ENCODE peak calls at places on chromosomes 3 and 15, in six cellular contexts. N, X, Y, L, V and A are unnamed samples. For H3K27me3, the result is how much of the 10 kb centered on the place peaks cover.

GRCh38 chr3:190210608-190211007 is 89.9 kb upstream of the P3H2 start:
- DNase-seq in V (no peak), Y (no peak), X (no peak), L (no peak), N (no peak), A (no peak)

GRCh38 chr3:11717301-11717700 is 73.6 kb upstream of the VGLL4 start:
- DNase-seq in L (peak), X (no peak), Y (no peak), V (no peak), N (no peak), A (no peak)

GRCh38 chr15:84915011-84915958 is 30.8 kb downstream of the SLC28A1 start:
- DNase-seq in X (peak), N (no peak), Y (peak), V (peak), L (peak), A (peak)

GRCh38 chr3:172658344-172659245 is 52.3 kb downstream of the NCEH1 start:
- DNase-seq in N (peak), Y (no peak), L (peak), X (no peak), V (peak), A (peak)

GRCh38 chr15:93165737-93166136 is 76.7 kb upstream of the RGMA start:
- DNase-seq in V (no peak), X (no peak), N (no peak), Y (no peak), L (no peak), A (no peak)

GRCh38 chr3:160697628-160698382 is 20.8 kb downstream of the ARL14 start:
- DNase-seq in N (no peak), L (peak), X (no peak), Y (no peak), V (no peak), A (no peak)

GRCh38 chr15:25863067-25863967 is at the start of gene ATP10A:
- DNase-seq in Y (peak), L (no peak), V (no peak), N (no peak), X (no peak), A (no peak)

GRCh38 chr3:33430061-33430460 is 10.1 kb downstream of the UBP1 start:
- DNase-seq in N (no peak), Y (no peak), V (no peak), X (no peak), L (no peak), A (no peak)

GRCh38 chr3:36918050-36918449 is 26.8 kb downstream of the TRANK1 start:
- DNase-seq in V (no peak), L (no peak), Y (no peak), X (no peak), N (no peak), A (no peak)

GRCh38 chr3:38578081-38578475 is 71.4 kb downstream of the SCN5A start:
- DNase-seq in X (no peak), V (no peak), L (no peak), Y (peak), N (no peak), A (no peak)

GRCh38 chr3:42264399-42265058 is 1.5 kb downstream of the CCK start:
- DNase-seq in X (peak), L (no peak), V (peak), N (no peak), Y (peak), A (no peak)

GRCh38 chr15:25181290-25182097 is 226.7 kb downstream of the SNRPN start:
- DNase-seq in N (no peak), Y (peak), L (no peak), V (peak), X (peak), A (no peak)

GRCh38 chr15:96321422-96322391 is 8.8 kb upstream of the NR2F2 start:
- DNase-seq in L (peak), Y (peak), X (peak), N (no peak), V (peak), A (no peak)

GRCh38 chr3:147651107-147651506 is 241.9 kb downstream of the ZIC1 start:
- DNase-seq in L (no peak), X (no peak), N (no peak), V (no peak), Y (no peak), A (no peak)

GRCh38 chr3:110881069-110881468 is 190.5 kb upstream of the NECTIN3 start:
- DNase-seq in N (peak), X (peak), V (peak), L (peak), Y (peak), A (no peak)
- TF ChIP-seq CTCF in N (peak), X (no peak), V (peak), L (peak), Y (no peak), A (peak)

DNA sequence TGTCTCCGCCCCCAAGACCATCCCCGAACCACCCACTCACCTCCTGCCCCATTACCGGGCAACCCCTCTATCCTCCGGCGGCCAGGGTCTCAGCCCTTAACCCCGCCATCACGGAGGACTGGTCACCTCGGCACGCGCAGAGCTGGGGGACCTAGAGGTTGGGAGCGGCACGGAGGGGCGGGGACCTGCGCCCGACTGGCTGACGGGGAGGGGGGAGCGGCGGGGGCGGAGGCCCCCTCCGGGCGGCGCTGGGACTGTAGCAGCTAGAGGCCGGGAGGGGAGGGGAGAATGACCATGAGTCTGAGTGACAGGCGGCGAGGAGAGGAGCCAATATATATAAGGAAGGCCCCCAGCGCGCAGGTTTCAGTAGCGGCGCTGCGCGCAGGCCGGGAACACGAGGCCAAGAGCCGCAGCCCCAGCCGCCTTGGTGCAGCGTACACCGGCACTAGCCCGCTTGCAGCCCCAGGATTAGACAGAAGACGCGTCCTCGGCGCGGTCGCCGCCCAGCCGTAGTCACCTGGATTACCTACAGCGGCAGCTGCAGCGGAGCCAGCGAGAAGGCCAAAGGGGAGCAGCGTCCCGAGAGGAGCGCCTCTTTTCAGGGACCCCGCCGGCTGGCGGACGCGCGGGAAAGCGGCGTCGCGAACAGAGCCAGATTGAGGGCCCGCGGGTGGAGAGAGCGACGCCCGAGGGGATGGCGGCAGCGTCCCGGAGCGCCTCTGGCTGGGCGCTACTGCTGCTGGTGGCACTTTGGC is at the start of gene DLL4:
- DNase-seq in Y (peak), X (peak), N (peak), V (peak), L (peak), A (no peak)
- H3K27me3 ChIP-seq in Y (half or more), X (under half), N (under half), V (under half), L (under half), A (half or more)

GRCh38 chr3:48696156-48696555 is 10.4 kb upstream of the NCKIPSD start:
- DNase-seq in L (no peak), X (no peak), V (no peak), Y (no peak), N (no peak), A (peak)

GRCh38 chr3:48693826-48694225 is 8.1 kb upstream of the NCKIPSD start:
- DNase-seq in N (no peak), V (no peak), L (no peak), X (no peak), Y (no peak), A (no peak)

GRCh38 chr3:48692551-48692950 is 6.8 kb upstream of the NCKIPSD start:
- DNase-seq in V (no peak), L (no peak), X (no peak), N (no peak), Y (no peak), A (no peak)

GRCh38 chr3:48694610-48695051 is 8.9 kb upstream of the NCKIPSD start:
- DNase-seq in X (peak), L (peak), Y (peak), N (peak), V (peak), A (peak)

DNA sequence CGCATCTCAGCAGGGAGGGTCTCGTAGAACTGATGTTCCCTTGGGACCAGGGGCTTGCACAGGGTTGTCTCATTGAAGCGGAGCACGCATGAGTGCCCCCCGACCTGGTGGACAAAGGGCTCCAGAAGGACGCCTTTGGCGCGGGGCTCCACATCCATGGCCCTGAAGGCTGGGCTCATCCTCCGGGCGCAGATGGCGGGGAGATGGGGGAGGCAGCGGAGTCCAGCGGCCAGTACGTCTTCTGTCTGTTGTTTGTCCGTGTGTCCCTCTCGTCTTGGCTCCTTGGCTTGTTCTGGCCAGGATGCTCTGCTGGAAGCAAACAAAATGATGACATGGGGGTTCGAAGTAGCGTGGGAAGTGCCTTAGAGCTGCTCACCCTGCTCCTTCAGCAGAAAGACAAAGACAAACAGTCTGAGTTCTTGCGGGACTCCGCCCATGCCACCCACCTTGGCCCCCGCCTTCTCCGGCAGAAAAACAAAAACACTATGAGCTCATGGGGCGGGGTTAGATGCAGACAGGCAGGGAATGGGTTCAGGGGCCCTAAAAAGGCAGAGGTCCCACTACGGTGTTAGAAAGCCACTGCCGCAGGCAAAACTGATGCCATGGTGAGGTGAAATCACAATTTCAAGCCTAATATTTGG is 9.5 kb upstream of the NCKIPSD start:
- DNase-seq in V (no peak), L (peak), Y (no peak), N (no peak), X (peak), A (peak)
- H3K4me3 ChIP-seq in V (no peak), L (no peak), Y (peak), N (peak), X (no peak), A (no peak)

GRCh38 chr3:40924559-40925058 is 274.7 kb upstream of the CTNNB1 start:
- DNase-seq in X (no peak), L (no peak), N (no peak), V (no peak), Y (no peak), A (no peak)

GRCh38 chr3:40920041-40920440 is 279.3 kb upstream of the CTNNB1 start:
- DNase-seq in L (no peak), X (no peak), V (no peak), N (no peak), Y (no peak), A (peak)

GRCh38 chr3:40925228-40925627 is 274.1 kb upstream of the CTNNB1 start:
- DNase-seq in Y (no peak), L (no peak), N (no peak), X (no peak), V (no peak), A (no peak)

GRCh38 chr3:40923130-40923529 is 276.2 kb upstream of the CTNNB1 start:
- DNase-seq in L (peak), X (no peak), N (no peak), V (no peak), Y (no peak), A (no peak)

DNA sequence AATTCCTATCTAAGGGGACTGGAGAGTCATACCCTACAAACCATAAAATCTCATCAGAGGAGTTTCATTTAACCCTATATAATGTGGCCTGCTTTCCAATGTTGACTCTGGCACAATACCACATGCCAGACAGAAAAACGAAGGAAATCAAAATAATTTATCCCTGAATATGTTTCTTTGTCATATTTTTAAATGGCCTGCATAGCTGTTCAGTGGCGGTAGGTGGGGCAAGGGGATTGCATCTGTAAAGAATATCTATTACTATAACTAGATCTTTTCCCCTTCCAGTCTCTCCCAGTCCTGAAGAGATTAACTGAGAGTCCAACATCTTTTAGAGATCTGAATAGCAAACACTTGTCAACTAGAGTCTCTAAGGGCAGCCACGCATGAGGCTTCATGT is 278.1 kb upstream of the CTNNB1 start:
- DNase-seq in N (no peak), L (peak), Y (no peak), V (no peak), X (no peak), A (no peak)
- TF ChIP-seq CTCF in N (no peak), L (peak), Y (no peak), V (no peak), X (no peak), A (no peak)

GRCh38 chr15:68555348-68556037 is 23.3 kb upstream of the CORO2B start:
- DNase-seq in N (no peak), L (no peak), V (no peak), X (no peak), Y (no peak), A (no peak)
- H3K27me3 ChIP-seq in N (under half), L (under half), V (under half), X (under half), Y (under half), A (under half)

DNA sequence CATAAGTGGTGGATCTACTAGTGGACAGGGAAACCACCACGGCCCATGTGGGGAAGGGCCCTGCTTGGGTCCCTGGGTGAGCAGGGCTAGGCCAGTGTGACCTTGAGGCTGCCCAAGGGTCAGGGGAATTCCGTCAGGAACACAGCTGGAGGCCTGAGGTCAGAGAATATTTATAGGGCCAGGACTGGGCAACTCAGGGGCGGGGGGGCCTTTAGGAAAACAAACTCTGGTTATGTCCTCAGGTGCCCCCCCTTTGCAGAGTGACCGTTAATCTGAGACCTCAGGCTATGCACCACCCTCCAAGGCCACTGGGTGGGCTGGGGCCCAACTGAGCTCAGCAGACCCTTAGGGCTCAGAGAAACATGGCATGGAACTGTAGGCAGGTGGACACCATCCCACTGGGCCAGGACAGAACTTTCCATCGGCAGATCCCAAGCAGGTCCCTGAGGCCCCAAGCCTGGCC is 2.5 kb downstream of the TWF2 start:
- DNase-seq in V (no peak), X (no peak), L (no peak), N (no peak), Y (peak), A (no peak)
- H3K4me3 ChIP-seq in V (no peak), X (no peak), L (no peak), N (no peak), Y (no peak), A (no peak)